ENCODE peak calls at places on chromosome 2, in nine cellular contexts. S is sigmoid colon, C is Panc1, E is K562, N is spleen, Y is endothelial cell of umbilical vein, B is upper lobe of left lung, R is HCT116, Q is suprapubic skin. O is an unnamed sample.

GRCh38 chr2:51782874-51783765 is 751.2 kb upstream of the NRXN1 start:
- DNase-seq in S (no peak), Y (no peak), Q (no peak), R (peak; percentile 29), N (no peak), E (no peak), C (no peak), B (no peak), O (no peak)

GRCh38 chr2:20231632-20232031 is 6.7 kb upstream of the SDC1 start:
- DNase-seq in Q (peak; percentile 80), Y (peak; percentile 22), N (no peak), B (no peak), E (no peak), C (peak; percentile 96), R (peak; percentile 90), S (no peak), O (no peak)

GRCh38 chr2:157058161-157058560 is 199.3 kb upstream of the GALNT5 start:
- DNase-seq in C (no peak), N (no peak), B (no peak), Y (no peak), S (no peak), R (no peak), E (no peak), Q (no peak), O (no peak)

GRCh38 chr2:172970660-172971059 is 105.0 kb upstream of the MAP3K20 start:
- DNase-seq in E (no peak), R (no peak), N (no peak), Y (peak; percentile 37), Q (no peak), S (no peak), B (no peak), C (no peak), O (no peak)

GRCh38 chr2:19031642-19032041 is 326.8 kb downstream of the OSR1 start:
- DNase-seq in S (no peak), Q (no peak), R (no peak), E (no peak), N (no peak), C (no peak), Y (no peak), B (no peak), O (no peak)

GRCh38 chr2:163182764-163183354 is 344.3 kb upstream of the KCNH7 start:
- DNase-seq in R (no peak), S (no peak), E (peak; percentile 9), C (no peak), B (no peak), Y (peak; percentile 35), N (no peak), Q (no peak), O (no peak)

GRCh38 chr2:218831378-218831990 is at the start of gene PRKAG3:
- DNase-seq in S (no peak), C (no peak), E (no peak), B (peak; percentile 79), Q (no peak), Y (no peak), R (no peak), N (peak; percentile 54), O (no peak)

GRCh38 chr2:169768262-169768995 is 30.2 kb upstream of the SSB start:
- DNase-seq in N (peak; percentile 80), C (no peak), S (no peak), E (no peak), Q (peak; percentile 63), Y (no peak), B (peak; percentile 87), R (no peak), O (no peak)

GRCh38 chr2:15073639-15074038 is 441.1 kb downstream of the LRATD1 start:
- DNase-seq in S (no peak), Q (no peak), N (no peak), B (no peak), Y (peak; percentile 8), R (no peak), C (no peak), E (no peak), O (no peak)

GRCh38 chr2:196262606-196263005 is 91.2 kb upstream of the STK17B start:
- DNase-seq in B (no peak), R (no peak), N (no peak), C (no peak), S (no peak), Q (no peak), E (no peak), Y (no peak), O (no peak)
- H3K27ac ChIP-seq in B (peak overlapping the region; percentile 1), R (no peak overlapping the region), N (peak overlapping the region; percentile 51), C (no peak overlapping the region), S (no peak overlapping the region), Q (peak overlapping the region; percentile 2), E (peak overlapping the region; percentile 65), Y (peak overlapping the region; percentile 47), O (peak overlapping the region; percentile 69)

GRCh38 chr2:237896941-237897340 is 37.5 kb downstream of the RAMP1 start:
- DNase-seq in S (peak; percentile 64), Y (no peak), E (no peak), Q (peak; percentile 46), N (peak; percentile 52), C (no peak), R (no peak), B (no peak), O (no peak)

GRCh38 chr2:237894986-237895543 is 35.6 kb downstream of the RAMP1 start:
- DNase-seq in Y (no peak), N (peak; percentile 33), B (no peak), S (peak; percentile 66), C (no peak), E (no peak), R (no peak), Q (peak; percentile 57), O (no peak)

GRCh38 chr2:237896507-237896892 is 37.1 kb downstream of the RAMP1 start:
- DNase-seq in R (no peak), B (no peak), S (no peak), E (no peak), N (no peak), C (no peak), Q (no peak), Y (no peak), O (no peak)

GRCh38 chr2:237894396-237894979 is 35.1 kb downstream of the RAMP1 start:
- DNase-seq in S (peak; percentile 64), C (no peak), E (no peak), Y (no peak), Q (peak; percentile 48), N (peak; percentile 56), B (no peak), R (no peak), O (no peak)

DNA sequence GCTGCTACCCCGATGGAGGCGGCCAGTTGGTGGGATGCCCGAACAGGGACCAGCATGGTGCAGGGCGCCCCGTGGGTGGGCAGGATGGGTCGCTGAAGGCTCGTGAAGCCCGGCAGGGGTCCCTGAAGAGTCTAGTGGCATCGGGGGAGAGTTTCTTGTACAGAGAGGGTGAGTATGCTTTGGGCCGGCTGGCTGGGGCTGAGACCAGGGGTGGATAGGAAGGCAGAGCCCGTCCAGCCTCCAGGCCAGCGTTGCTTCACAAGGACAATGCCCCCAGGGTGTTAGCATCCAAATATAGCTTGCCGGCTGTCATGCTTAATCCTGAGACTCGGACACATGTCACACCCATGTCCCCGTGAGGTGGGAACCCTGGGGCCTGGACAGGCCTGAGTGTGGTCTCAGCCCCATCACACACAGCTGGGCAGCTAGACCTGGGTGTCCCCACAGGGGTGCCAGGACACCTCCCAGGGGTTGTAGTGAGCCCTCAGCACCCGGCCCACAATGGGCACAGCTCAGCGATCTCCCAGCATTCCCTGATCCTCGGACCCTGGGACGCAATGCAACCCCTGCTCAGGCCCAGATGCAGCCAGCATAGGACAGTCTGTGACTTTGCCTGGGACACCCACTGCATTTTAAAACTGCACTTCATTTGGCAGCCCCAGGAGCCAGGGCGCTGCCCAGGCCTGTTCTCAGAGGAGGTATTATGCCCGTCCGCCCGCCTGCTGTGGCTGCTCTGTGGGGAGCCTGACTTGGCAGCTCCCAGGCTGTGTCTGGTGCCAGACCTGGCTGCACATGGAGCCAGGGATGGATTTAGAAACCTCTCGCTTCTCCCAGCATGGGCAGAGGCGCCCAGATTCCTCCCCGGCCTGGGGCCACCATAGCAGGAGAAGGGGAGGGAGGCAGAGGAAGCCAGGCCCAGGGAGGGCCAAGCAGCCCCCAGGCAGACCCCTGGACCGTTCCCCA is 36.4 kb downstream of the RAMP1 start:
- DNase-seq in C (no peak), R (no peak), N (peak; percentile 65), S (peak; percentile 95), Y (no peak), E (no peak), B (peak; percentile 64), Q (peak; percentile 72), O (no peak)
- TF ChIP-seq POLR2AphosphoS5 in C (no peak), R (no peak), N (no peak), S (peak; percentile 71), Y (no peak), E (no peak), B (no peak), Q (no peak), O (no peak)

GRCh38 chr2:138079976-138080375 is 115.7 kb downstream of the HNMT start:
- DNase-seq in N (no peak), Q (no peak), C (no peak), Y (no peak), B (no peak), E (no peak), R (no peak), S (no peak), O (no peak)
- H3K27ac ChIP-seq in N (no peak overlapping the region), Q (no peak overlapping the region), C (no peak overlapping the region), Y (no peak overlapping the region), B (no peak overlapping the region), E (no peak overlapping the region), R (no peak overlapping the region), S (no peak overlapping the region), O (no peak overlapping the region)

DNA sequence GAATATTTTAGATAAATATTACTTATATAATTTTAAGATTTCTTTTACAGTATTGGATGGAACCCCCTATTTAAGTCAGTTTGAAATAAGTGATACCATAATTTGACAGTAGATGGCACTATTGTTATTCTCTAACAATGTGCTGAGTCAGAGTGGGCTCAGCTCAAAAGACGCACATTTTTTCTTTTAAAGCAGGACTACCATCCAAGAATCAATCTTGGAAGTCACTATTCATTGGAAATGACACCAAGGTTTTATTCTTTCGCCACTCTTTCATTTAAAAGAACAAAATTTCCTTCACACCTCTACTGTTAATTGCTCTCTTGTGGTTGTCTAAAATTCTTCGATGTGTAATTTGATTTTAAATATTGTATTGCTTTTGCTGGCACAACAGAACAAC is 32.6 kb upstream of the SPAG16 start:
- DNase-seq in Y (peak; percentile 70), N (no peak), S (no peak), R (peak; percentile 50), E (peak; percentile 24), C (no peak), Q (no peak), B (no peak), O (no peak)
- TF ChIP-seq POLR2AphosphoS5 in Y (no peak), N (no peak), S (no peak), R (no peak), E (no peak), C (no peak), Q (no peak), B (no peak), O (no peak)

O was measured in HL-60.